ENCODE peak calls at places on chromosomes 6 and 20, in five cellular contexts. Q, R, V, E and L are unnamed samples.

GRCh38 chr6:73858376-73858775 is 162.4 kb downstream of the CD109 start:
- DNase-seq in Q (no peak), R (no peak), V (no peak), E (no peak), L (no peak)

GRCh38 chr20:24838551-24839530 is 110.2 kb upstream of the CST7 start:
- DNase-seq in Q (no peak), R (no peak), V (no peak), E (peak; percentile 52), L (no peak)

GRCh38 chr20:62475819-62476073 is at the start of gene GATA5:
- DNase-seq in Q (no peak), R (no peak), V (no peak), E (no peak), L (no peak)

GRCh38 chr20:1810926-1811620 is 84.1 kb upstream of the SIRPA start:
- DNase-seq in Q (peak; percentile 75), R (no peak), V (no peak), E (no peak), L (no peak)

GRCh38 chr6:71965404-71965803 is 79.1 kb downstream of the RIMS1 start:
- DNase-seq in Q (no peak), R (no peak), V (no peak), E (no peak), L (no peak)

GRCh38 chr6:5994234-5994998 is 12.3 kb downstream of the NRN1 start:
- DNase-seq in Q (no peak), R (no peak), V (no peak), E (no peak), L (no peak)

GRCh38 chr6:151675746-151676459 is 131.6 kb upstream of the ESR1 start:
- DNase-seq in Q (peak; percentile 46), R (peak; percentile 57), V (peak; percentile 46), E (peak; percentile 11), L (peak; percentile 64)

GRCh38 chr6:112938656-112939055 is 591.5 kb downstream of the RFPL4B start:
- DNase-seq in Q (no peak), R (no peak), V (no peak), E (no peak), L (no peak)

GRCh38 chr6:27553123-27553904 is 80.4 kb upstream of the ZNF184 start:
- DNase-seq in Q (peak; percentile 7), R (no peak), V (peak; percentile 51), E (peak; percentile 82), L (no peak)

GRCh38 chr20:11581271-11581670 is 336.4 kb upstream of the BTBD3 start:
- DNase-seq in Q (no peak), R (peak; percentile 22), V (no peak), E (no peak), L (no peak)

GRCh38 chr6:53727748-53728147 is 62.2 kb upstream of the KLHL31 start:
- DNase-seq in Q (no peak), R (no peak), V (no peak), E (no peak), L (no peak)
- TF ChIP-seq MAX in Q (no peak), R (no peak), V (no peak), E (no peak), L (no peak)

GRCh38 chr6:10461850-10462249 is 47.0 kb upstream of the TFAP2A start:
- DNase-seq in Q (no peak), R (no peak), V (no peak), E (no peak), L (no peak)
- H3K4me1 ChIP-seq in Q (no peaks in the 10 kb centered on the region), R (peaks cover 20% of the 10 kb centered on the region), V (peaks cover 36% of the 10 kb centered on the region), E (peaks cover 14% of the 10 kb centered on the region), L (no peaks in the 10 kb centered on the region)

GRCh38 chr6:13528232-13528631 is 40.8 kb upstream of the GFOD1 start:
- DNase-seq in Q (peak; percentile 55), R (no peak), V (no peak), E (no peak), L (no peak)
- TF ChIP-seq MAX in Q (no peak), R (no peak), V (no peak), E (no peak), L (no peak)

GRCh38 chr20:31694842-31695593 is 27.6 kb downstream of the BCL2L1 start:
- DNase-seq in Q (no peak), R (no peak), V (no peak), E (no peak), L (no peak)
- H3K4me1 ChIP-seq in Q (peaks cover 50% of the 10 kb centered on the region), R (peaks cover 97% of the 10 kb centered on the region), V (peaks cover 100% of the 10 kb centered on the region), E (peaks cover 32% of the 10 kb centered on the region), L (peaks cover 60% of the 10 kb centered on the region)

DNA sequence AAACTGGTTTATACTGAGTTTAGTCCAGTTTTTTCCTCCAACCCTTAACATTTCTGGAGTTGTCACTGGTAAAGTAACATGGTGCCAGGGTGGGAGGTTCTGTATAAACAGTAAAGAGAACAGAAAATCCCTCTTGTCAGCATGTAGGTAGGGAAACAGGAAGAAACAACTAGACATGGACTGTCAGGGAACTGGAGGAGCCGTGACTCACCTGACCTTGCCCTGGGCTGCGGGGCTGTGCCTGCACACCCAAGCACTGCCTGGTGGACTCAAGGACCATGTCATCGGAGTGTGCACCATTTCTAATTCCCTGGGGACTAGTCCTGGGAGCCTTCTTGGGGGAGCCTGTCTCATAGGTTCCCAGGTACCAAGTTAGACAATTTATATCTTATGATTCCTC is 136.7 kb upstream of the SUPT3H start:
- DNase-seq in Q (no peak), R (no peak), V (no peak), E (no peak), L (no peak)
- TF ChIP-seq MAX in Q (no peak), R (no peak), V (no peak), E (no peak), L (no peak)